ENCODE peak calls at places on chromosomes 4 and X, in six cellular contexts. One of them, this sample, is unnamed.

GRCh38 chr4:187993827-187994226 is 1.7 kb upstream of the ZFP42 start:
- DNase-seq in NCI-H2029 treated with DMSO at 0.1 percent for 48 hours: no peak
- DNase-seq in iris pigment epithelial cell: peak
- DNase-seq in stimulated activated CD4-positive, alpha-beta T cell treated with anti-CD3 and anti-CD28 coated beads, Interleukin-1b, Interleukin-23, amount 100 ng/mL, for 24 hours: no peak
- DNase-seq in right atrium auricular region: no peak
- DNase-seq in tibial nerve: no peak
- DNase-seq in this sample: no peak

GRCh38 chr4:47933798-47934197 is 19.4 kb upstream of the NFXL1 start:
- DNase-seq in NCI-H2029 treated with DMSO at 0.1 percent for 48 hours: peak
- DNase-seq in iris pigment epithelial cell: peak
- DNase-seq in stimulated activated CD4-positive, alpha-beta T cell treated with anti-CD3 and anti-CD28 coated beads, Interleukin-1b, Interleukin-23, amount 100 ng/mL, for 24 hours: no peak
- DNase-seq in right atrium auricular region: no peak
- DNase-seq in tibial nerve: no peak
- DNase-seq in this sample: peak

GRCh38 chr4:162683659-162684370 is 482.9 kb downstream of the NAF1 start:
- DNase-seq in NCI-H2029 treated with DMSO at 0.1 percent for 48 hours: no peak
- DNase-seq in iris pigment epithelial cell: peak
- DNase-seq in stimulated activated CD4-positive, alpha-beta T cell treated with anti-CD3 and anti-CD28 coated beads, Interleukin-1b, Interleukin-23, amount 100 ng/mL, for 24 hours: no peak
- DNase-seq in right atrium auricular region: no peak
- DNase-seq in tibial nerve: no peak
- DNase-seq in this sample: no peak

GRCh38 chr4:146040623-146041022 is 102.0 kb upstream of the ZNF827 start:
- DNase-seq in NCI-H2029 treated with DMSO at 0.1 percent for 48 hours: no peak
- DNase-seq in iris pigment epithelial cell: no peak
- DNase-seq in stimulated activated CD4-positive, alpha-beta T cell treated with anti-CD3 and anti-CD28 coated beads, Interleukin-1b, Interleukin-23, amount 100 ng/mL, for 24 hours: no peak
- DNase-seq in right atrium auricular region: no peak
- DNase-seq in tibial nerve: no peak
- DNase-seq in this sample: no peak

GRCh38 chr4:1033840-1034551 is 22.6 kb downstream of the FGFRL1 start:
- DNase-seq in NCI-H2029 treated with DMSO at 0.1 percent for 48 hours: no peak
- DNase-seq in iris pigment epithelial cell: peak
- DNase-seq in stimulated activated CD4-positive, alpha-beta T cell treated with anti-CD3 and anti-CD28 coated beads, Interleukin-1b, Interleukin-23, amount 100 ng/mL, for 24 hours: no peak
- DNase-seq in right atrium auricular region: peak
- DNase-seq in tibial nerve: peak
- DNase-seq in this sample: peak

GRCh38 chr4:82284475-82284857 is 89.3 kb downstream of the HNRNPD start:
- DNase-seq in NCI-H2029 treated with DMSO at 0.1 percent for 48 hours: peak
- DNase-seq in iris pigment epithelial cell: no peak
- DNase-seq in stimulated activated CD4-positive, alpha-beta T cell treated with anti-CD3 and anti-CD28 coated beads, Interleukin-1b, Interleukin-23, amount 100 ng/mL, for 24 hours: no peak
- DNase-seq in right atrium auricular region: no peak
- DNase-seq in tibial nerve: no peak
- DNase-seq in this sample: no peak

GRCh38 chr4:7389719-7390118 is 45.0 kb downstream of the PSAPL1 start:
- DNase-seq in NCI-H2029 treated with DMSO at 0.1 percent for 48 hours: no peak
- DNase-seq in iris pigment epithelial cell: no peak
- DNase-seq in stimulated activated CD4-positive, alpha-beta T cell treated with anti-CD3 and anti-CD28 coated beads, Interleukin-1b, Interleukin-23, amount 100 ng/mL, for 24 hours: no peak
- DNase-seq in right atrium auricular region: peak
- DNase-seq in tibial nerve: no peak
- DNase-seq in this sample: no peak

GRCh38 chr4:94548571-94548970 is 96.8 kb downstream of the PDLIM5 start:
- DNase-seq in NCI-H2029 treated with DMSO at 0.1 percent for 48 hours: no peak
- DNase-seq in iris pigment epithelial cell: peak
- DNase-seq in stimulated activated CD4-positive, alpha-beta T cell treated with anti-CD3 and anti-CD28 coated beads, Interleukin-1b, Interleukin-23, amount 100 ng/mL, for 24 hours: no peak
- DNase-seq in right atrium auricular region: no peak
- DNase-seq in tibial nerve: no peak
- DNase-seq in this sample: peak

GRCh38 chrX:43633081-43633480 is 23.0 kb upstream of the MAOA start:
- DNase-seq in NCI-H2029 treated with DMSO at 0.1 percent for 48 hours: no peak
- DNase-seq in iris pigment epithelial cell: no peak
- DNase-seq in stimulated activated CD4-positive, alpha-beta T cell treated with anti-CD3 and anti-CD28 coated beads, Interleukin-1b, Interleukin-23, amount 100 ng/mL, for 24 hours: no peak
- DNase-seq in right atrium auricular region: no peak
- DNase-seq in tibial nerve: no peak
- DNase-seq in this sample: no peak

GRCh38 chrX:13142891-13143290 is 98.5 kb upstream of the FAM9C start:
- DNase-seq in NCI-H2029 treated with DMSO at 0.1 percent for 48 hours: no peak
- DNase-seq in iris pigment epithelial cell: no peak
- DNase-seq in stimulated activated CD4-positive, alpha-beta T cell treated with anti-CD3 and anti-CD28 coated beads, Interleukin-1b, Interleukin-23, amount 100 ng/mL, for 24 hours: no peak
- DNase-seq in right atrium auricular region: no peak
- DNase-seq in tibial nerve: no peak
- DNase-seq in this sample: no peak

GRCh38 chr4:12118651-12119213 is 690.0 kb upstream of the HS3ST1 start:
- DNase-seq in NCI-H2029 treated with DMSO at 0.1 percent for 48 hours: no peak
- DNase-seq in iris pigment epithelial cell: no peak
- DNase-seq in stimulated activated CD4-positive, alpha-beta T cell treated with anti-CD3 and anti-CD28 coated beads, Interleukin-1b, Interleukin-23, amount 100 ng/mL, for 24 hours: no peak
- DNase-seq in right atrium auricular region: no peak
- DNase-seq in tibial nerve: no peak
- DNase-seq in this sample: no peak

GRCh38 chr4:56728512-56728911 is 47.4 kb upstream of the HOPX start:
- DNase-seq in NCI-H2029 treated with DMSO at 0.1 percent for 48 hours: peak
- DNase-seq in iris pigment epithelial cell: peak
- DNase-seq in stimulated activated CD4-positive, alpha-beta T cell treated with anti-CD3 and anti-CD28 coated beads, Interleukin-1b, Interleukin-23, amount 100 ng/mL, for 24 hours: no peak
- DNase-seq in right atrium auricular region: peak
- DNase-seq in tibial nerve: no peak
- DNase-seq in this sample: peak

GRCh38 chrX:81174286-81174685 is 27.4 kb downstream of the HMGN5 start:
- DNase-seq in NCI-H2029 treated with DMSO at 0.1 percent for 48 hours: no peak
- DNase-seq in iris pigment epithelial cell: peak
- DNase-seq in stimulated activated CD4-positive, alpha-beta T cell treated with anti-CD3 and anti-CD28 coated beads, Interleukin-1b, Interleukin-23, amount 100 ng/mL, for 24 hours: no peak
- DNase-seq in right atrium auricular region: no peak
- DNase-seq in tibial nerve: no peak
- DNase-seq in this sample: peak

GRCh38 chr4:166432842-166433241 is 559.8 kb downstream of the TLL1 start:
- DNase-seq in NCI-H2029 treated with DMSO at 0.1 percent for 48 hours: no peak
- DNase-seq in iris pigment epithelial cell: no peak
- DNase-seq in stimulated activated CD4-positive, alpha-beta T cell treated with anti-CD3 and anti-CD28 coated beads, Interleukin-1b, Interleukin-23, amount 100 ng/mL, for 24 hours: no peak
- DNase-seq in right atrium auricular region: no peak
- DNase-seq in tibial nerve: no peak
- DNase-seq in this sample: peak

GRCh38 chr4:75289843-75290616 is 224.2 kb downstream of the RCHY1 start:
- DNase-seq in NCI-H2029 treated with DMSO at 0.1 percent for 48 hours: peak
- DNase-seq in iris pigment epithelial cell: peak
- DNase-seq in stimulated activated CD4-positive, alpha-beta T cell treated with anti-CD3 and anti-CD28 coated beads, Interleukin-1b, Interleukin-23, amount 100 ng/mL, for 24 hours: no peak
- DNase-seq in right atrium auricular region: no peak
- DNase-seq in tibial nerve: no peak
- DNase-seq in this sample: peak

GRCh38 chr4:176988226-176988625 is 195.5 kb upstream of the VEGFC start:
- DNase-seq in NCI-H2029 treated with DMSO at 0.1 percent for 48 hours: no peak
- DNase-seq in iris pigment epithelial cell: peak
- DNase-seq in stimulated activated CD4-positive, alpha-beta T cell treated with anti-CD3 and anti-CD28 coated beads, Interleukin-1b, Interleukin-23, amount 100 ng/mL, for 24 hours: no peak
- DNase-seq in right atrium auricular region: no peak
- DNase-seq in tibial nerve: no peak
- DNase-seq in this sample: peak

GRCh38 chr4:123120473-123120872 is 198.1 kb upstream of the NUDT6 start:
- DNase-seq in NCI-H2029 treated with DMSO at 0.1 percent for 48 hours: no peak
- DNase-seq in iris pigment epithelial cell: peak
- DNase-seq in stimulated activated CD4-positive, alpha-beta T cell treated with anti-CD3 and anti-CD28 coated beads, Interleukin-1b, Interleukin-23, amount 100 ng/mL, for 24 hours: no peak
- DNase-seq in right atrium auricular region: no peak
- DNase-seq in tibial nerve: no peak
- DNase-seq in this sample: peak

GRCh38 chr4:110152386-110152785 is 46.0 kb downstream of the ELOVL6 start:
- DNase-seq in NCI-H2029 treated with DMSO at 0.1 percent for 48 hours: no peak
- DNase-seq in iris pigment epithelial cell: no peak
- DNase-seq in stimulated activated CD4-positive, alpha-beta T cell treated with anti-CD3 and anti-CD28 coated beads, Interleukin-1b, Interleukin-23, amount 100 ng/mL, for 24 hours: no peak
- DNase-seq in right atrium auricular region: no peak
- DNase-seq in tibial nerve: no peak
- DNase-seq in this sample: no peak

GRCh38 chr4:22237846-22238513 is 277.9 kb downstream of the ADGRA3 start:
- DNase-seq in NCI-H2029 treated with DMSO at 0.1 percent for 48 hours: no peak
- DNase-seq in iris pigment epithelial cell: no peak
- DNase-seq in stimulated activated CD4-positive, alpha-beta T cell treated with anti-CD3 and anti-CD28 coated beads, Interleukin-1b, Interleukin-23, amount 100 ng/mL, for 24 hours: no peak
- DNase-seq in right atrium auricular region: no peak
- DNase-seq in tibial nerve: no peak
- DNase-seq in this sample: no peak

GRCh38 chr4:168221298-168221697 is 97.3 kb downstream of the DDX60 start:
- DNase-seq in NCI-H2029 treated with DMSO at 0.1 percent for 48 hours: peak
- DNase-seq in iris pigment epithelial cell: peak
- DNase-seq in stimulated activated CD4-positive, alpha-beta T cell treated with anti-CD3 and anti-CD28 coated beads, Interleukin-1b, Interleukin-23, amount 100 ng/mL, for 24 hours: no peak
- DNase-seq in right atrium auricular region: no peak
- DNase-seq in tibial nerve: no peak
- DNase-seq in this sample: peak

This sample was measured in EH.